ENCODE peak calls at places on chromosomes 13 and 19, in five cellular contexts. One of them, this sample, is unnamed.
A peak's percentile ranks its signal among the peaks of the same experiment; 100 is the strongest.

GRCh38 chr19:55591555-55591954 is 7.8 kb downstream of the FIZ1 start:
- DNase-seq in BE2C: no peak
- DNase-seq in tibial artery: no peak
- DNase-seq in psoas muscle: peak; percentile 18
- DNase-seq in tibial nerve: no peak
- DNase-seq in this sample: no peak

GRCh38 chr19:42150940-42151339 is 18.7 kb upstream of the POU2F2 start:
- DNase-seq in BE2C: no peak
- DNase-seq in tibial artery: no peak
- DNase-seq in psoas muscle: no peak
- DNase-seq in tibial nerve: no peak
- DNase-seq in this sample: no peak

GRCh38 chr19:45152504-45153338 is 8.1 kb downstream of the NKPD1 start:
- DNase-seq in BE2C: peak; percentile 58
- DNase-seq in tibial artery: no peak
- DNase-seq in psoas muscle: peak; percentile 67
- DNase-seq in tibial nerve: no peak
- DNase-seq in this sample: no peak

GRCh38 chr19:12843999-12844732 is 5.9 kb downstream of the MAST1 start:
- DNase-seq in BE2C: no peak
- DNase-seq in tibial artery: no peak
- DNase-seq in psoas muscle: peak; percentile 10
- DNase-seq in tibial nerve: no peak
- DNase-seq in this sample: no peak

GRCh38 chr19:35176183-35176570 is 21.6 kb downstream of the FXYD5 start:
- DNase-seq in BE2C: no peak
- DNase-seq in tibial artery: no peak
- DNase-seq in psoas muscle: no peak
- DNase-seq in tibial nerve: no peak
- DNase-seq in this sample: no peak

GRCh38 chr13:67281476-67281875 is 51.3 kb upstream of the PCDH9 start:
- DNase-seq in BE2C: no peak
- DNase-seq in tibial artery: no peak
- DNase-seq in psoas muscle: no peak
- DNase-seq in tibial nerve: no peak
- DNase-seq in this sample: no peak

GRCh38 chr19:23203841-23204344 is 46.3 kb downstream of the ZNF724 start:
- DNase-seq in BE2C: no peak
- DNase-seq in tibial artery: no peak
- DNase-seq in psoas muscle: peak; percentile 70
- DNase-seq in tibial nerve: no peak
- DNase-seq in this sample: no peak

GRCh38 chr13:94119360-94119936 is 360.0 kb downstream of the DCT start:
- DNase-seq in BE2C: no peak
- DNase-seq in tibial artery: no peak
- DNase-seq in psoas muscle: no peak
- DNase-seq in tibial nerve: no peak
- DNase-seq in this sample: no peak

GRCh38 chr19:1259206-1259872 is 9.8 kb upstream of the CIRBP start:
- DNase-seq in BE2C: peak; percentile 63
- DNase-seq in tibial artery: peak; percentile 87
- DNase-seq in psoas muscle: peak; percentile 89
- DNase-seq in tibial nerve: peak; percentile 43
- DNase-seq in this sample: no peak

GRCh38 chr13:98143157-98143553 is 261 bp downstream of the FARP1 start:
- DNase-seq in BE2C: no peak
- DNase-seq in tibial artery: peak; percentile 69
- DNase-seq in psoas muscle: peak; percentile 68
- DNase-seq in tibial nerve: no peak
- DNase-seq in this sample: no peak

GRCh38 chr13:24124789-24125476 is 35.6 kb upstream of the SPATA13 start:
- DNase-seq in BE2C: no peak
- DNase-seq in tibial artery: no peak
- DNase-seq in psoas muscle: no peak
- DNase-seq in tibial nerve: no peak
- DNase-seq in this sample: no peak

GRCh38 chr13:66329988-66330429 is 900.1 kb downstream of the PCDH9 start:
- DNase-seq in BE2C: no peak
- DNase-seq in tibial artery: no peak
- DNase-seq in psoas muscle: no peak
- DNase-seq in tibial nerve: no peak
- DNase-seq in this sample: no peak

GRCh38 chr13:77563110-77563509 is 27.6 kb downstream of the SCEL start:
- DNase-seq in BE2C: no peak
- DNase-seq in tibial artery: no peak
- DNase-seq in psoas muscle: no peak
- DNase-seq in tibial nerve: no peak
- DNase-seq in this sample: no peak

GRCh38 chr13:79678100-79678499 is 197.1 kb downstream of the NDFIP2 start:
- DNase-seq in BE2C: no peak
- DNase-seq in tibial artery: no peak
- DNase-seq in psoas muscle: no peak
- DNase-seq in tibial nerve: no peak
- DNase-seq in this sample: no peak

GRCh38 chr13:79673310-79673992 is 192.5 kb downstream of the NDFIP2 start:
- DNase-seq in BE2C: no peak
- DNase-seq in tibial artery: no peak
- DNase-seq in psoas muscle: no peak
- DNase-seq in tibial nerve: no peak
- DNase-seq in this sample: no peak

GRCh38 chr13:79673993-79674377 is 193.0 kb downstream of the NDFIP2 start:
- DNase-seq in BE2C: no peak
- DNase-seq in tibial artery: no peak
- DNase-seq in psoas muscle: no peak
- DNase-seq in tibial nerve: no peak
- DNase-seq in this sample: no peak

GRCh38 chr13:79674765-79675515 is 194.0 kb downstream of the NDFIP2 start:
- DNase-seq in BE2C: peak; percentile 74
- DNase-seq in tibial artery: no peak
- DNase-seq in psoas muscle: no peak
- DNase-seq in tibial nerve: no peak
- DNase-seq in this sample: no peak

DNA sequence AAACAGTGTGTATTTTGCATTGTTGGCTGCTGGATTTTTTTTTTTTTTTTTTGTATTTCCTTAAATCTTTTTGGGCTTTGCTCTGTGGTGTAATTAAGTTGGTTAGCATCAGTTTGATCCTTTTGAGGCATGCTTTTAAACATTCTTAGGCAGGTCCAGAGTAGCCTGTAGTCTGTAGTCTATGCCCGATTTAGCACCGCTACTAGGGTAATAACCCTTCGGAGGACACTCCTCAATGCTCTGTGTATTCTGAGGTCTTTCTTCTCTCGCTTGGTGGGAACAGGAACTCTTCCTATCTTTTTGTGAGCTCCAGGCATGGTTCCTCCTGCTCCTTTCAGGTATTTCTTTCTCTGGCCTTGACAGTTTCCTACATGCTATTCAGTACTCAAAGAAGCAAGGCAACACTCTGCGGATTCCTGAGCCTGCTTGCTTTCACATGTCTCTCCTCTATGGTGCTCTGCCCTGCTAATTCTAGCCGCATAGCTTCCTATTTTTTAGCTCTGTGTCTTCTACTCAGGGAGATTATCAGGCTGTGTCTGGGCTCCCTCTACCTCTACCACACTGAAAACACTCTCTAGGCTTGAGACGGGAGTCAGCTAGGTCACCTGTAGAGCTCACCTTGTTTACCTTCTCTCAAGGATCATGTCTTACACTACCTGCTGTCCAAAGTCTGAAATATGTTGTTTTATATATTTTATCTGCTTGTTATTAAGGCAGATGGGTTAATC is 195.1 kb downstream of the NDFIP2 start:
- DNase-seq in BE2C: no peak
- DNase-seq in tibial artery: no peak
- DNase-seq in psoas muscle: no peak
- DNase-seq in tibial nerve: no peak
- DNase-seq in this sample: no peak
- TF ChIP-seq CTCF in BE2C: no peak
- TF ChIP-seq CTCF in tibial artery: no peak
- TF ChIP-seq CTCF in psoas muscle: no peak
- TF ChIP-seq CTCF in tibial nerve: no peak
- TF ChIP-seq CTCF in this sample: no peak

GRCh38 chr19:48544856-48545750 is 6.9 kb upstream of the SULT2B1 start:
- DNase-seq in BE2C: no peak
- DNase-seq in tibial artery: no peak
- DNase-seq in psoas muscle: no peak
- DNase-seq in tibial nerve: no peak
- DNase-seq in this sample: no peak
- H3K27me3 ChIP-seq in BE2C: peaks cover 5% of the 10 kb centered on the region
- H3K27me3 ChIP-seq in tibial artery: no peaks in the 10 kb centered on the region
- H3K27me3 ChIP-seq in psoas muscle: no peaks in the 10 kb centered on the region
- H3K27me3 ChIP-seq in tibial nerve: no peaks in the 10 kb centered on the region
- H3K27me3 ChIP-seq in this sample: no peaks in the 10 kb centered on the region

DNA sequence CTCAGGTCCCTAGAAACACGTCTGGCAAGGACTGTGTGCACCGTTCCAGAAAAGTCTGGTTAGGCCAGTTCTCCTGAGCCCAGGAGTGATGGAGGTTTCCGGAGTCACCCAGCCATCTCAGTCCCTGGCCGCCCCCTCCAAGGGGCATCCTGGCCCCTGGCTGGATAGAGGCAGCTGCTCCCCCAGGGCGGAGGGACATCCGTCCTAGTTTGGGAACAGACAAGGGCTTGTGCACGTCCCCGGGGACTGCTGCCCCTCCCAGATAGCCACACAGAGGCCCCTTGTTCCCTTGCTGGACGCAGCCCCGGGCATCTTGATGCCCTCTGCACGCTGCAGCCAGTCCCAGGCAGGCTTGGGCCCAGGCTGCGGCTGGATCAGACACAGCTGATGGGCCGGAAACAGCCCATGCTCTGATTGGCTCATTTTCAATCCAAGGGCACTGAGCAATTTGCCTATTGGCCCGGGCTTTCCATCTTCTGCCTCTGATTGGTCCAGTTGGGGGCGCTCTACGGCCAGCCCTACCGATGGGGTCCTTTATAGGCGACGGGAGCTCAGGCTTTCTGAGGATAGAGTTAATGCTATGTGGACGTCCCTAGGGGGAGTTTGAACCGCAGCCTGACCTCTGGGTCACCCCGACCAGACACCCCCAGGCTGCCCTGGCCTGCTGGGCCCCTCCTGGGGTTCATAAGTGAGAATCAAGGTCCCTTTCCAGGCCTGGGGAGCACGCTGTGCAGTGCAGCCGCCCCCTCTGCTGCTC is 3.7 kb downstream of the S1PR2 start:
- DNase-seq in BE2C: no peak
- DNase-seq in tibial artery: peak; percentile 69
- DNase-seq in psoas muscle: peak; percentile 73
- DNase-seq in tibial nerve: peak; percentile 51
- DNase-seq in this sample: no peak
- TF ChIP-seq CTCF in BE2C: peak; percentile 18
- TF ChIP-seq CTCF in tibial artery: no peak
- TF ChIP-seq CTCF in psoas muscle: no peak
- TF ChIP-seq CTCF in tibial nerve: peak; percentile 34
- TF ChIP-seq CTCF in this sample: no peak

GRCh38 chr13:92362717-92363116 is 863.9 kb upstream of the GPC6 start:
- DNase-seq in BE2C: no peak
- DNase-seq in tibial artery: no peak
- DNase-seq in psoas muscle: no peak
- DNase-seq in tibial nerve: no peak
- DNase-seq in this sample: no peak

GRCh38 chr13:92365904-92366303 is 860.7 kb upstream of the GPC6 start:
- DNase-seq in BE2C: no peak
- DNase-seq in tibial artery: no peak
- DNase-seq in psoas muscle: no peak
- DNase-seq in tibial nerve: no peak
- DNase-seq in this sample: no peak
- H3K27me3 ChIP-seq in BE2C: no peaks in the 10 kb centered on the region
- H3K27me3 ChIP-seq in tibial artery: no peaks in the 10 kb centered on the region
- H3K27me3 ChIP-seq in psoas muscle: no peaks in the 10 kb centered on the region
- H3K27me3 ChIP-seq in tibial nerve: no peaks in the 10 kb centered on the region
- H3K27me3 ChIP-seq in this sample: no peaks in the 10 kb centered on the region

GRCh38 chr13:46289260-46289955 is 77.7 kb downstream of the LRRC63 start:
- DNase-seq in BE2C: no peak
- DNase-seq in tibial artery: no peak
- DNase-seq in psoas muscle: no peak
- DNase-seq in tibial nerve: no peak
- DNase-seq in this sample: no peak
- TF ChIP-seq CTCF in BE2C: no peak
- TF ChIP-seq CTCF in tibial artery: no peak
- TF ChIP-seq CTCF in psoas muscle: no peak
- TF ChIP-seq CTCF in tibial nerve: no peak
- TF ChIP-seq CTCF in this sample: no peak

DNA sequence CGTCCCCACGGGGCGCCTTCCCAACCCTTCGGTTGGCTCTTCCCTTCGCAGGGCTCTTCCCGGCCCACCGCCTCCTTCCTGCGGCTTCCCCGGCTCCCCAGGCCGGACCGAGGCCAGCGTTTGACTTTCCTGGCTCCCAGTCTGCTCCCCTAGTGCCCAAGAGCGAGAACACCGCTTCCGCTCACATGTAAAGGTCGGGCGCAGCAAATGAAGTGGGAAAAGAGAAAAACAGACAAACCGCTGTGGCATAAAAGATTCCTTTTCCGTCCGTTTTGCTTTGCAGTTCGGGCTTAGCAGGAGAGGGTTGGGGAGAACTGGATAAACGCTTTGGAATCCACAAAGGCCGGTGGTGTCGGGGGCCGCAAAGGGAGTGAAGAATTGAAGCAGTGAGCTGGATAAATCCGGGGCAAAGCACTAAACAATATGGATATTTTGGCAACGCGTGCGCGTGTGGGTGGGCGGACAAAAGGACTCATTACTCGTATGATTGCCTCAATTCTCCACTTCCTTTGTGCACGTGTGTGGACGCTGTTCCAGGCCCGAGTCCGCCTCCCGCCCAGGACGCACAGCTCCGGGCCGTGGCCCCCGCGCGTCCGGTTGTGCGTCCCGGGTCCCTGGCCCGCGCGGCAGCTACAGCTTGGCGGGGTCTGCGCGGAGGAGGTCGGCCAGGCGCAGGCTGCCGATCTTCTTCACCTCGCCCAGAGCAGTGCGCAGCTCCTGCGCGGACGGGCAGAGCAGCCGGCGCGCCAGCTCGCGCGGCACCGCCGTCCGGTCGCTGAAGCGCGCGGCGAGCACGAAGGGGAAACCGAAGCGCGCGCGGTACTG is 8.6 kb upstream of the CDX2 start:
- DNase-seq in BE2C: no peak
- DNase-seq in tibial artery: peak; percentile 20
- DNase-seq in psoas muscle: no peak
- DNase-seq in tibial nerve: no peak
- DNase-seq in this sample: no peak
- H3K27me3 ChIP-seq in BE2C: peaks cover 100% of the 10 kb centered on the region
- H3K27me3 ChIP-seq in tibial artery: no peaks in the 10 kb centered on the region
- H3K27me3 ChIP-seq in psoas muscle: peaks cover 5% of the 10 kb centered on the region
- H3K27me3 ChIP-seq in tibial nerve: peaks cover 4% of the 10 kb centered on the region
- H3K27me3 ChIP-seq in this sample: peaks cover 13% of the 10 kb centered on the region

DNA sequence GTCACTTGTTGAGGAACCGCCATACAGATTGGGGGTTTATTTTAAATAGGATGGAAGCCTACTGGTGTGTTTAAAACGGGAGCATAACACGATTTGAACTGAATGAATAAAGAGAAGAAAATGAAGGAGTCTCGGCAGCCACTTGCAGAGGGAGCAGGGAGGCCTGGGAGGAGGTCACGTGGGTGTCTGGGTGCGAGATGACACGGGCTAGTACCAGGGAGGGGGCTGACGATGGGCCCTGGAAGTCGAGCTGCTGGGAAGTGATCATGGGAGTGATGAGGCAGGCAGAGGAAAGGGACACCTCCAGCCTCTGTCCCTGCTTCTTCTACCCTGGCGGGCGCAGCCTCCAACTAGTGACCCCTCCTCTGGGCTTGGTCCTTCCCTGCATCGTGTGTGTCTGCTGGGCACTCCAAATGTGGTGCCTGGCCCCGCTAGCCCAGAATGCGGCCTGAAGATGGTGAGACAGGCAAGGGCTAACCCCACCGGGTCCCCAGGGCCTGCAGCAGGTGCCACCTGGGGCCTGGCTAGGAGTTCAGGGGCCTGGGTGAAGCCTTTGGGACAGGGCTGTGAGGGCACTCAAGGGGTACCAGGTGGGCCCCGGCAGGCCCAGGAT is 35.5 kb downstream of the CRTC1 start:
- DNase-seq in BE2C: no peak
- DNase-seq in tibial artery: no peak
- DNase-seq in psoas muscle: no peak
- DNase-seq in tibial nerve: no peak
- DNase-seq in this sample: no peak
- TF ChIP-seq CTCF in BE2C: no peak
- TF ChIP-seq CTCF in tibial artery: no peak
- TF ChIP-seq CTCF in psoas muscle: no peak
- TF ChIP-seq CTCF in tibial nerve: no peak
- TF ChIP-seq CTCF in this sample: no peak

This sample was measured in ascending aorta.